ENCODE peak calls at places on chromosomes 5 and 9, in five cellular contexts. I is frontal cortex, F is midbrain, C is lower lobe of right lung, O is DMS53. E is an unnamed sample.

GRCh38 chr5:113093561-113093960 is 117.0 kb downstream of the DCP2 start:
- DNase-seq in I (no peak), F (no peak), C (no peak), O (peak; percentile 5), E (peak; percentile 29)

GRCh38 chr9:133943781-133944745 is 48.1 kb downstream of the VAV2 start:
- DNase-seq in I (no peak), F (no peak), C (peak; percentile 36), O (no peak), E (no peak)

GRCh38 chr5:165188555-165189260 is 1683.3 kb downstream of the MAT2B start:
- DNase-seq in I (no peak), F (peak; percentile 1), C (no peak), O (no peak), E (no peak)

GRCh38 chr5:21212026-21212425 is 1224.0 kb upstream of the CDH18 start:
- DNase-seq in I (no peak), F (no peak), C (no peak), O (no peak), E (no peak)

GRCh38 chr5:141493500-141494422 is 4.9 kb downstream of the PCDHGC5 start:
- DNase-seq in I (no peak), F (peak; percentile 67), C (no peak), O (no peak), E (no peak)

GRCh38 chr5:91128604-91129003 is 254.5 kb downstream of the ARRDC3 start:
- DNase-seq in I (no peak), F (no peak), C (no peak), O (no peak), E (no peak)

GRCh38 chr5:79436821-79437220 is 77.1 kb downstream of the HOMER1 start:
- DNase-seq in I (no peak), F (no peak), C (no peak), O (no peak), E (no peak)

GRCh38 chr5:146103594-146103993 is 1.8 kb downstream of the PLAC8L1 start:
- DNase-seq in I (no peak), F (no peak), C (no peak), O (no peak), E (no peak)

GRCh38 chr9:109270971-109271900 is 49.6 kb downstream of the EPB41L4B start:
- DNase-seq in I (no peak), F (no peak), C (no peak), O (peak; percentile 59), E (peak; percentile 80)

GRCh38 chr5:72328172-72328571 is 8.0 kb downstream of the PTCD2 start:
- DNase-seq in I (peak; percentile 39), F (peak; percentile 77), C (no peak), O (peak; percentile 58), E (peak; percentile 69)

GRCh38 chr9:130495067-130495466 is 50.3 kb downstream of the ASS1 start:
- DNase-seq in I (no peak), F (no peak), C (no peak), O (no peak), E (no peak)

GRCh38 chr5:171857537-171857936 is 71.9 kb downstream of the SMIM23 start:
- DNase-seq in I (no peak), F (no peak), C (no peak), O (no peak), E (no peak)

GRCh38 chr5:173988554-173989431 is at the start of gene C5orf47:
- DNase-seq in I (no peak), F (no peak), C (no peak), O (no peak), E (no peak)

GRCh38 chr9:133327834-133328484 is 8.0 kb downstream of the SURF6 start:
- DNase-seq in I (no peak), F (no peak), C (no peak), O (no peak), E (no peak)

E was measured in NCI-H69.